ENCODE peak calls at places on chromosomes 2 and 18, in four cellular contexts. N, Q, Z and S are unnamed samples.

GRCh38 chr2:113160248-113160647 is 13.5 kb upstream of the PSD4 start:
- DNase-seq in N (no peak), Q (no peak), Z (no peak), S (no peak)

GRCh38 chr2:239230318-239231052 is 170.3 kb downstream of the HDAC4 start:
- DNase-seq in N (no peak), Q (no peak), Z (no peak), S (no peak)

GRCh38 chr18:50955246-50955645 is 12.6 kb upstream of the ELAC1 start:
- DNase-seq in N (no peak), Q (no peak), Z (no peak), S (no peak)

GRCh38 chr2:58834404-58834803 is 593.3 kb upstream of the FANCL start:
- DNase-seq in N (peak), Q (peak), Z (no peak), S (peak)

GRCh38 chr18:24160086-24160485 is 21.2 kb downstream of the CABYR start:
- DNase-seq in N (no peak), Q (no peak), Z (peak), S (peak)

GRCh38 chr2:163348843-163349395 is 386.9 kb downstream of the FIGN start:
- DNase-seq in N (peak), Q (peak), Z (peak), S (no peak)

GRCh38 chr18:62183578-62184195 is 3.2 kb downstream of the PIGN start:
- DNase-seq in N (peak), Q (peak), Z (peak), S (no peak)

GRCh38 chr18:62763101-62763521 is 47.8 kb downstream of the PHLPP1 start:
- DNase-seq in N (no peak), Q (no peak), Z (peak), S (peak)

GRCh38 chr2:149094217-149095015 is 55.9 kb downstream of the LYPD6B start:
- DNase-seq in N (no peak), Q (no peak), Z (peak), S (no peak)

DNA sequence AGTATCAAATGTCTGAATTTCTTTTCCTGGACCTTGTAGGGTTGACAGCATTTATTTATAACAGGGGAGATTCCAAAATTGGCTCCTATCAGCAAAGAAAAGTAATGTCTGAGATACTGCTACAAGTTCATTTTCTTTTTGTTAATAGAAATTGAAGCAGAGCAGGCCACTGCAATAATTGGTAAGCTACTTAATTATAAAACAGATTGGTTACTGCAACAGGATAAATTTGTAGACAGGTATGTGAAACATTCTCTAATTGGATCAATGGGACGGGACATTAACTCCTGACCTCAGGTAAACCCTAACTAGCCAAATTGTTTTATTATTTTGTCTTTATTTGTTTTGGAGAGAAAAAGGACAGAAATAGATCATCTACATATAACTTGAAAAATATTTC is 20.5 kb downstream of the NIFK start:
- DNase-seq in N (no peak), Q (no peak), Z (no peak), S (no peak)
- H3K27ac ChIP-seq in N (no peak), Q (no peak), Z (no peak), S (no peak)

GRCh38 chr2:162258169-162258568 is 14.9 kb upstream of the FAP start:
- DNase-seq in N (no peak), Q (no peak), Z (no peak), S (no peak)
- TF ChIP-seq CTCF in N (no peak), Q (peak), Z (no peak), S (no peak)

DNA sequence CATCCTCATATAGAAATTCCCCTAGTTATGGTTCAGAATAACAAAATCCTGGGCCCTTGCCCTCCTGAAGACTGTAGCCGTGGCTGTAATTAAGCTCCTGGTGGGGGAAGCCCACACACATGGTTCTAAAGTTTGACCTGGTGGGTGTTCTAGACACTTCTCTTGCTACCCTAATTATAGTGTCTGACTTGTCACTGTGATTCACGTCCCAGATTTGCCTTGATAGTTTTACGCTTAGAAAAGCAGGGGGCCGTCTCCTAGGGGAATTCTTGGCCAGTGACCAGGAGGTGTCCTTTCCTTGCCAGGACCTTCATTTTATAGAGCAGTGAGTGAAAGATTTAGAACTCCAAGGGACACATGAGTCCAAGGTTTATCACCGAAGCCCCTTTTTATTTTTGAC is 8.9 kb downstream of the TMEM214 start:
- DNase-seq in N (no peak), Q (no peak), Z (no peak), S (no peak)
- H3K27ac ChIP-seq in N (no peak), Q (no peak), Z (no peak), S (no peak)

GRCh38 chr2:106025796-106026195 is 168.3 kb downstream of the UXS1 start:
- DNase-seq in N (no peak), Q (no peak), Z (no peak), S (no peak)

GRCh38 chr2:106020821-106021316 is 173.2 kb downstream of the UXS1 start:
- DNase-seq in N (peak), Q (no peak), Z (no peak), S (no peak)

GRCh38 chr2:106030287-106031268 is 163.5 kb downstream of the UXS1 start:
- DNase-seq in N (peak), Q (peak), Z (no peak), S (no peak)

GRCh38 chr2:106028192-106028591 is 165.9 kb downstream of the UXS1 start:
- DNase-seq in N (no peak), Q (no peak), Z (no peak), S (no peak)

DNA sequence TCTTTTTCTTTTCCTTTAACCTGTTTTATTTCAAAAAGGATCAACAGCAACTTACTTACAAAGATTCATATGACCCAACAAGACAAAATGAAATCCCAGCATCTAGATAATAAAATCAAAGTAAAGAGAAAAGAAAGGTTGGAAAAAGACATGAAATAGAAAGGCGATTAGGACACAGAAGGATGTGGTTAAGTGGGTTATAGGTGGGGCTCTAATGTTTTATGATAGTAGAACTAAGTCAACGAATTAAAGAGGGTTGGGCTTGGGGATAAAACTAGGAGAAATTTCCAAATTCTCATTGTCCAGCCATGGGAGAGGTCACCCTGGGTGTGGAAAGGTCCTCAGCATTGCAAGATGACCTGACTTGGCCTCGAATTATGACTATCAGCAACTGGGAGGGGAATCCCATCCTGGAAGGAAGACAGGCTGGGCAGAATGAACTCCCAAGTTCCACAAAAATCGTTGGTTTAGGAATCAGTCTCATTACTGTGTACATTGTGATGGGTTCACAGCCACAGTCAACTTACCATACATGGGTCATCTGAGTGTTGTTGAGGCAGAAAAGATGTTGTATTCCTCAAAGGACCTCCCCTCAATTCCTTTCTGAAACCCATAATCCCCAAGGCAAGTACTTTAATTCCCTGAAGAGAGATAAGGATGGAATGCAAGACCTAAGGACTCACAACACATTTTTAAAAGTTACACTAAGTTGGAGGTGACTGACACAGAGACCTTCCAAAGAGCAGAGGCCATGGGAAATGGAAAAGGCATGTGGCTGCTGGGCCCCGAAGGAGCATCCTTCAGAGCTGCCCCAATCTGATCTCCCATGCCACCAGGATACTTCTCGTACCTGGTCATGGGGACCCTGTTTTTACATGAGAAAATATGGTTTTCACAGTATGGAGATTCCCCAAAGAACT is 167.6 kb downstream of the UXS1 start:
- DNase-seq in N (no peak), Q (no peak), Z (no peak), S (no peak)
- TF ChIP-seq CTCF in N (no peak), Q (no peak), Z (no peak), S (no peak)

GRCh38 chr2:237351046-237351445 is 62.9 kb downstream of the COL6A3 start:
- DNase-seq in N (no peak), Q (no peak), Z (no peak), S (no peak)

GRCh38 chr2:237351796-237352195 is 62.2 kb downstream of the COL6A3 start:
- DNase-seq in N (no peak), Q (no peak), Z (no peak), S (no peak)

GRCh38 chr2:237354930-237355329 is 59.0 kb downstream of the COL6A3 start:
- DNase-seq in N (peak), Q (peak), Z (peak), S (peak)

GRCh38 chr2:237352279-237352845 is 61.6 kb downstream of the COL6A3 start:
- DNase-seq in N (no peak), Q (no peak), Z (no peak), S (no peak)

DNA sequence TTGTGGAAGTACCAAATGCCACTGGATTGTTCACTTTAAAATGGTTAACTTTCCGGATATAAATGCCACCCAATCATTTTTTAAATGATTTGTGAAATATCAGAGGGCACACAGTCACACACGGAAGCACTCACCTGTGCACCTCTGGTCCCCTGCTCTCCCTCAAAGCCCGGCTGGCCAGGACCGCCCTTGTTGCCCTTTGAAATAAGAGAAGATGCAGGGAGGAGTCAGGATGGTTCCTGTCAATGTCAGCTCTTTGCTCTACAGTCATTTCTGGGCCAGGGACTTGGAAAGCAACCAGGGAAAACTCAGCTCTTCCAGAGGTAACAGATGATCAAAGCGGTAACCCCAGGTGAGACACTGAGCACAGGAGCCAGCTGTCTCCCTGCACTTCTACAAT is 60.8 kb downstream of the COL6A3 start:
- DNase-seq in N (no peak), Q (no peak), Z (no peak), S (no peak)
- H3K27ac ChIP-seq in N (no peak), Q (no peak), Z (no peak), S (no peak)

DNA sequence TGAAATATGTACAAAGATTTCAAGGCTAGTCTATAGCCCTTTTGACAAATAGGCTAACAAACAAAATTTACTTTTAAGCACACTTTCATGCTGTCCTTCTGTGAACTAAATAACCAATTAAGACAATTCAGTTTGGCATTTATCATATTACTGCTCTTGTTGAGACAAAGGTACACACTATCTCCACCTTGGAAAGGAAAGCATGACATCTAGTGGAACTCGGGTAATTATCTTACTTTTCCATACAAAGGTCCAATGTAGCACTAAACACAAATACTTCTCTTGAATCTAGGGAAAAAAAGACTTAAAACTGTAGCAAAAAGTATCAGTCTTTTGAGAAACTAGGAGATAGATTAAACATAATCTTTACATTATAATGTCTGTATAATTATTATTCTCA is 125.0 kb upstream of the CD226 start:
- DNase-seq in N (no peak), Q (peak), Z (peak), S (no peak)
- TF ChIP-seq CTCF in N (peak), Q (peak), Z (peak), S (peak)

GRCh38 chr2:96143848-96144480 is 1.3 kb downstream of the DUSP2 start:
- DNase-seq in N (no peak), Q (no peak), Z (no peak), S (peak)

GRCh38 chr2:96143231-96143847 is 1.9 kb downstream of the DUSP2 start:
- DNase-seq in N (no peak), Q (no peak), Z (no peak), S (no peak)

GRCh38 chr2:96146151-96146880 is 1.1 kb upstream of the DUSP2 start:
- DNase-seq in N (peak), Q (no peak), Z (peak), S (no peak)

GRCh38 chr2:96145028-96145939 is at the start of gene DUSP2:
- DNase-seq in N (peak), Q (peak), Z (peak), S (peak)

DNA sequence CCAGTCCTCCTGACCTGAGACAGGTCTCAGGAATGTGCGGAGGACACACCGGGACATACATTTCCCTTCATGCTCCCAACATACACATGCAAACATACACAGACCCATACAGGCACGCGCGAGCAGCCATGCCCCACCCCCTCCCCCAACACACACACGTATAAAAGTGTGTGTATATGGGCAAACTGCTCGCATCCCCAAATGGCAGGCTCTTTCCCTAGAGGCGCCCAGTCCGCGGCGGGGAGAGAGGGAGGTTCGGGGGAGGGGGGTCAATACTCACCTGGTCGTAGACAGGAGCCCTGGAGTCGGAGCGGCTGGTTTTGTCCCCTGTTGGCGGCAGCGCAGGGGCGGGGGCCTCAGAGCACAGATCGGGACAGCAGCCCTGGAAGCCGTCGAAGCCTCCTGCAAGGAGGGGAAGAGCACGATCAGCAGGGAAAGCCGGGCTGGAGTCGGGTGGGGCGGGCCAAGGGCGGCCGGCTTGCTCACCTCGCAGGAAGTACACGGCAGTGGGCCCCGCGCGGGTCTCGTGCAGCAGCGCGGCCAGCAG is 686 bp downstream of the DUSP2 start:
- DNase-seq in N (no peak), Q (peak), Z (no peak), S (peak)
- H3K27ac ChIP-seq in N (no peak), Q (no peak), Z (no peak), S (peak)